ENCODE peak calls at places on chromosomes 13 and 19, in seven cellular contexts. One of them, this sample, is unnamed.

GRCh38 chr13:40129467-40129866 is 474.0 kb downstream of the COG6 start:
- DNase-seq in lower lobe of right lung: no peak
- DNase-seq in stimulated activated CD4-positive, alpha-beta T cell treated with anti-CD3 and anti-CD28 coated beads, Interleukin-12 subunit alpha, Interleukin-12 subunit beta, amount 100 ng/mL, for 4 hours: no peak
- DNase-seq in sigmoid colon: no peak
- DNase-seq in stimulated activated CD8-positive, alpha-beta memory T cell treated with anti-CD3 and anti-CD28 coated beads, Interleukin-4, amount 100 ng/mL, for 1 hour: no peak
- DNase-seq in tibial artery: no peak
- DNase-seq in AG04450: no peak
- DNase-seq in this sample: no peak

GRCh38 chr19:55133639-55134444 is 15.2 kb downstream of the TNNT1 start:
- DNase-seq in lower lobe of right lung: no peak
- DNase-seq in stimulated activated CD4-positive, alpha-beta T cell treated with anti-CD3 and anti-CD28 coated beads, Interleukin-12 subunit alpha, Interleukin-12 subunit beta, amount 100 ng/mL, for 4 hours: no peak
- DNase-seq in sigmoid colon: no peak
- DNase-seq in stimulated activated CD8-positive, alpha-beta memory T cell treated with anti-CD3 and anti-CD28 coated beads, Interleukin-4, amount 100 ng/mL, for 1 hour: no peak
- DNase-seq in tibial artery: no peak
- DNase-seq in AG04450: no peak
- DNase-seq in this sample: no peak

GRCh38 chr13:35891973-35892441 is 239.2 kb downstream of the DCLK1 start:
- DNase-seq in lower lobe of right lung: no peak
- DNase-seq in stimulated activated CD4-positive, alpha-beta T cell treated with anti-CD3 and anti-CD28 coated beads, Interleukin-12 subunit alpha, Interleukin-12 subunit beta, amount 100 ng/mL, for 4 hours: no peak
- DNase-seq in sigmoid colon: no peak
- DNase-seq in stimulated activated CD8-positive, alpha-beta memory T cell treated with anti-CD3 and anti-CD28 coated beads, Interleukin-4, amount 100 ng/mL, for 1 hour: no peak
- DNase-seq in tibial artery: no peak
- DNase-seq in AG04450: no peak
- DNase-seq in this sample: no peak

GRCh38 chr19:645912-646797 is 6.5 kb downstream of the FGF22 start:
- DNase-seq in lower lobe of right lung: no peak
- DNase-seq in stimulated activated CD4-positive, alpha-beta T cell treated with anti-CD3 and anti-CD28 coated beads, Interleukin-12 subunit alpha, Interleukin-12 subunit beta, amount 100 ng/mL, for 4 hours: no peak
- DNase-seq in sigmoid colon: no peak
- DNase-seq in stimulated activated CD8-positive, alpha-beta memory T cell treated with anti-CD3 and anti-CD28 coated beads, Interleukin-4, amount 100 ng/mL, for 1 hour: no peak
- DNase-seq in tibial artery: no peak
- DNase-seq in AG04450: no peak
- DNase-seq in this sample: no peak

GRCh38 chr13:103289661-103290060 is 223.4 kb upstream of the SLC10A2 start:
- DNase-seq in lower lobe of right lung: no peak
- DNase-seq in stimulated activated CD4-positive, alpha-beta T cell treated with anti-CD3 and anti-CD28 coated beads, Interleukin-12 subunit alpha, Interleukin-12 subunit beta, amount 100 ng/mL, for 4 hours: no peak
- DNase-seq in sigmoid colon: no peak
- DNase-seq in stimulated activated CD8-positive, alpha-beta memory T cell treated with anti-CD3 and anti-CD28 coated beads, Interleukin-4, amount 100 ng/mL, for 1 hour: no peak
- DNase-seq in tibial artery: no peak
- DNase-seq in AG04450: no peak
- DNase-seq in this sample: no peak

GRCh38 chr19:37902668-37903067 is 3.7 kb downstream of the WDR87 start:
- DNase-seq in lower lobe of right lung: peak
- DNase-seq in stimulated activated CD4-positive, alpha-beta T cell treated with anti-CD3 and anti-CD28 coated beads, Interleukin-12 subunit alpha, Interleukin-12 subunit beta, amount 100 ng/mL, for 4 hours: peak
- DNase-seq in sigmoid colon: peak
- DNase-seq in stimulated activated CD8-positive, alpha-beta memory T cell treated with anti-CD3 and anti-CD28 coated beads, Interleukin-4, amount 100 ng/mL, for 1 hour: peak
- DNase-seq in tibial artery: peak
- DNase-seq in AG04450: peak
- DNase-seq in this sample: peak

GRCh38 chr13:98752111-98752941 is at the start of gene SLC15A1:
- DNase-seq in lower lobe of right lung: no peak
- DNase-seq in stimulated activated CD4-positive, alpha-beta T cell treated with anti-CD3 and anti-CD28 coated beads, Interleukin-12 subunit alpha, Interleukin-12 subunit beta, amount 100 ng/mL, for 4 hours: no peak
- DNase-seq in sigmoid colon: no peak
- DNase-seq in stimulated activated CD8-positive, alpha-beta memory T cell treated with anti-CD3 and anti-CD28 coated beads, Interleukin-4, amount 100 ng/mL, for 1 hour: no peak
- DNase-seq in tibial artery: no peak
- DNase-seq in AG04450: no peak
- DNase-seq in this sample: peak

GRCh38 chr13:50844181-50844875 is 836 bp upstream of the DLEU7 start:
- DNase-seq in lower lobe of right lung: no peak
- DNase-seq in stimulated activated CD4-positive, alpha-beta T cell treated with anti-CD3 and anti-CD28 coated beads, Interleukin-12 subunit alpha, Interleukin-12 subunit beta, amount 100 ng/mL, for 4 hours: no peak
- DNase-seq in sigmoid colon: no peak
- DNase-seq in stimulated activated CD8-positive, alpha-beta memory T cell treated with anti-CD3 and anti-CD28 coated beads, Interleukin-4, amount 100 ng/mL, for 1 hour: no peak
- DNase-seq in tibial artery: no peak
- DNase-seq in AG04450: no peak
- DNase-seq in this sample: no peak

GRCh38 chr13:34623331-34623730 is 318.7 kb upstream of the NBEA start:
- DNase-seq in lower lobe of right lung: no peak
- DNase-seq in stimulated activated CD4-positive, alpha-beta T cell treated with anti-CD3 and anti-CD28 coated beads, Interleukin-12 subunit alpha, Interleukin-12 subunit beta, amount 100 ng/mL, for 4 hours: no peak
- DNase-seq in sigmoid colon: no peak
- DNase-seq in stimulated activated CD8-positive, alpha-beta memory T cell treated with anti-CD3 and anti-CD28 coated beads, Interleukin-4, amount 100 ng/mL, for 1 hour: no peak
- DNase-seq in tibial artery: no peak
- DNase-seq in AG04450: no peak
- DNase-seq in this sample: no peak

GRCh38 chr19:7788933-7789323 is 25.9 kb downstream of the CLEC4M start:
- DNase-seq in lower lobe of right lung: no peak
- DNase-seq in stimulated activated CD4-positive, alpha-beta T cell treated with anti-CD3 and anti-CD28 coated beads, Interleukin-12 subunit alpha, Interleukin-12 subunit beta, amount 100 ng/mL, for 4 hours: no peak
- DNase-seq in sigmoid colon: no peak
- DNase-seq in stimulated activated CD8-positive, alpha-beta memory T cell treated with anti-CD3 and anti-CD28 coated beads, Interleukin-4, amount 100 ng/mL, for 1 hour: no peak
- DNase-seq in tibial artery: no peak
- DNase-seq in AG04450: no peak
- DNase-seq in this sample: no peak

GRCh38 chr19:48900477-48901452 is 653 bp downstream of the NUCB1 start:
- DNase-seq in lower lobe of right lung: no peak
- DNase-seq in stimulated activated CD4-positive, alpha-beta T cell treated with anti-CD3 and anti-CD28 coated beads, Interleukin-12 subunit alpha, Interleukin-12 subunit beta, amount 100 ng/mL, for 4 hours: no peak
- DNase-seq in sigmoid colon: peak
- DNase-seq in stimulated activated CD8-positive, alpha-beta memory T cell treated with anti-CD3 and anti-CD28 coated beads, Interleukin-4, amount 100 ng/mL, for 1 hour: no peak
- DNase-seq in tibial artery: no peak
- DNase-seq in AG04450: no peak
- DNase-seq in this sample: no peak

GRCh38 chr13:33078268-33078667 is 62.0 kb downstream of the KL start:
- DNase-seq in lower lobe of right lung: no peak
- DNase-seq in stimulated activated CD4-positive, alpha-beta T cell treated with anti-CD3 and anti-CD28 coated beads, Interleukin-12 subunit alpha, Interleukin-12 subunit beta, amount 100 ng/mL, for 4 hours: no peak
- DNase-seq in sigmoid colon: no peak
- DNase-seq in stimulated activated CD8-positive, alpha-beta memory T cell treated with anti-CD3 and anti-CD28 coated beads, Interleukin-4, amount 100 ng/mL, for 1 hour: no peak
- DNase-seq in tibial artery: no peak
- DNase-seq in AG04450: no peak
- DNase-seq in this sample: no peak

GRCh38 chr19:49167857-49168409 is 10.3 kb downstream of the TRPM4 start:
- DNase-seq in lower lobe of right lung: no peak
- DNase-seq in stimulated activated CD4-positive, alpha-beta T cell treated with anti-CD3 and anti-CD28 coated beads, Interleukin-12 subunit alpha, Interleukin-12 subunit beta, amount 100 ng/mL, for 4 hours: no peak
- DNase-seq in sigmoid colon: no peak
- DNase-seq in stimulated activated CD8-positive, alpha-beta memory T cell treated with anti-CD3 and anti-CD28 coated beads, Interleukin-4, amount 100 ng/mL, for 1 hour: no peak
- DNase-seq in tibial artery: no peak
- DNase-seq in AG04450: no peak
- DNase-seq in this sample: no peak

GRCh38 chr19:55437410-55437809 is 5.7 kb downstream of the SHISA7 start:
- DNase-seq in lower lobe of right lung: peak
- DNase-seq in stimulated activated CD4-positive, alpha-beta T cell treated with anti-CD3 and anti-CD28 coated beads, Interleukin-12 subunit alpha, Interleukin-12 subunit beta, amount 100 ng/mL, for 4 hours: no peak
- DNase-seq in sigmoid colon: no peak
- DNase-seq in stimulated activated CD8-positive, alpha-beta memory T cell treated with anti-CD3 and anti-CD28 coated beads, Interleukin-4, amount 100 ng/mL, for 1 hour: no peak
- DNase-seq in tibial artery: no peak
- DNase-seq in AG04450: no peak
- DNase-seq in this sample: peak

GRCh38 chr19:42985588-42985987 is 40.7 kb downstream of the PSG11 start:
- DNase-seq in lower lobe of right lung: no peak
- DNase-seq in stimulated activated CD4-positive, alpha-beta T cell treated with anti-CD3 and anti-CD28 coated beads, Interleukin-12 subunit alpha, Interleukin-12 subunit beta, amount 100 ng/mL, for 4 hours: no peak
- DNase-seq in sigmoid colon: no peak
- DNase-seq in stimulated activated CD8-positive, alpha-beta memory T cell treated with anti-CD3 and anti-CD28 coated beads, Interleukin-4, amount 100 ng/mL, for 1 hour: no peak
- DNase-seq in tibial artery: no peak
- DNase-seq in AG04450: no peak
- DNase-seq in this sample: no peak

GRCh38 chr19:2982983-2983350 is 5.6 kb downstream of the TLE6 start:
- DNase-seq in lower lobe of right lung: peak
- DNase-seq in stimulated activated CD4-positive, alpha-beta T cell treated with anti-CD3 and anti-CD28 coated beads, Interleukin-12 subunit alpha, Interleukin-12 subunit beta, amount 100 ng/mL, for 4 hours: no peak
- DNase-seq in sigmoid colon: peak
- DNase-seq in stimulated activated CD8-positive, alpha-beta memory T cell treated with anti-CD3 and anti-CD28 coated beads, Interleukin-4, amount 100 ng/mL, for 1 hour: no peak
- DNase-seq in tibial artery: peak
- DNase-seq in AG04450: peak
- DNase-seq in this sample: no peak

GRCh38 chr13:24511824-24512207 is 762 bp downstream of the PARP4 start:
- DNase-seq in lower lobe of right lung: no peak
- DNase-seq in stimulated activated CD4-positive, alpha-beta T cell treated with anti-CD3 and anti-CD28 coated beads, Interleukin-12 subunit alpha, Interleukin-12 subunit beta, amount 100 ng/mL, for 4 hours: no peak
- DNase-seq in sigmoid colon: no peak
- DNase-seq in stimulated activated CD8-positive, alpha-beta memory T cell treated with anti-CD3 and anti-CD28 coated beads, Interleukin-4, amount 100 ng/mL, for 1 hour: no peak
- DNase-seq in tibial artery: no peak
- DNase-seq in AG04450: no peak
- DNase-seq in this sample: no peak

GRCh38 chr19:55097864-55098715 is 19.3 kb downstream of the PPP1R12C start:
- DNase-seq in lower lobe of right lung: peak
- DNase-seq in stimulated activated CD4-positive, alpha-beta T cell treated with anti-CD3 and anti-CD28 coated beads, Interleukin-12 subunit alpha, Interleukin-12 subunit beta, amount 100 ng/mL, for 4 hours: no peak
- DNase-seq in sigmoid colon: peak
- DNase-seq in stimulated activated CD8-positive, alpha-beta memory T cell treated with anti-CD3 and anti-CD28 coated beads, Interleukin-4, amount 100 ng/mL, for 1 hour: no peak
- DNase-seq in tibial artery: no peak
- DNase-seq in AG04450: no peak
- DNase-seq in this sample: no peak

GRCh38 chr19:42601811-42602443 is 7.2 kb upstream of the CEACAM8 start:
- DNase-seq in lower lobe of right lung: no peak
- DNase-seq in stimulated activated CD4-positive, alpha-beta T cell treated with anti-CD3 and anti-CD28 coated beads, Interleukin-12 subunit alpha, Interleukin-12 subunit beta, amount 100 ng/mL, for 4 hours: no peak
- DNase-seq in sigmoid colon: no peak
- DNase-seq in stimulated activated CD8-positive, alpha-beta memory T cell treated with anti-CD3 and anti-CD28 coated beads, Interleukin-4, amount 100 ng/mL, for 1 hour: no peak
- DNase-seq in tibial artery: no peak
- DNase-seq in AG04450: no peak
- DNase-seq in this sample: peak

GRCh38 chr19:16364231-16364865 is 39.7 kb downstream of the KLF2 start:
- DNase-seq in lower lobe of right lung: no peak
- DNase-seq in stimulated activated CD4-positive, alpha-beta T cell treated with anti-CD3 and anti-CD28 coated beads, Interleukin-12 subunit alpha, Interleukin-12 subunit beta, amount 100 ng/mL, for 4 hours: no peak
- DNase-seq in sigmoid colon: no peak
- DNase-seq in stimulated activated CD8-positive, alpha-beta memory T cell treated with anti-CD3 and anti-CD28 coated beads, Interleukin-4, amount 100 ng/mL, for 1 hour: no peak
- DNase-seq in tibial artery: no peak
- DNase-seq in AG04450: no peak
- DNase-seq in this sample: no peak

GRCh38 chr13:109610517-109610916 is 175.9 kb downstream of the IRS2 start:
- DNase-seq in lower lobe of right lung: peak
- DNase-seq in stimulated activated CD4-positive, alpha-beta T cell treated with anti-CD3 and anti-CD28 coated beads, Interleukin-12 subunit alpha, Interleukin-12 subunit beta, amount 100 ng/mL, for 4 hours: peak
- DNase-seq in sigmoid colon: peak
- DNase-seq in stimulated activated CD8-positive, alpha-beta memory T cell treated with anti-CD3 and anti-CD28 coated beads, Interleukin-4, amount 100 ng/mL, for 1 hour: no peak
- DNase-seq in tibial artery: no peak
- DNase-seq in AG04450: no peak
- DNase-seq in this sample: no peak

GRCh38 chr13:23871616-23872220 is 17.5 kb downstream of the MIPEP start:
- DNase-seq in lower lobe of right lung: no peak
- DNase-seq in stimulated activated CD4-positive, alpha-beta T cell treated with anti-CD3 and anti-CD28 coated beads, Interleukin-12 subunit alpha, Interleukin-12 subunit beta, amount 100 ng/mL, for 4 hours: no peak
- DNase-seq in sigmoid colon: no peak
- DNase-seq in stimulated activated CD8-positive, alpha-beta memory T cell treated with anti-CD3 and anti-CD28 coated beads, Interleukin-4, amount 100 ng/mL, for 1 hour: no peak
- DNase-seq in tibial artery: no peak
- DNase-seq in AG04450: no peak
- DNase-seq in this sample: no peak

GRCh38 chr13:113458218-113459065 is 5.2 kb upstream of the ADPRHL1 start:
- DNase-seq in lower lobe of right lung: no peak
- DNase-seq in stimulated activated CD4-positive, alpha-beta T cell treated with anti-CD3 and anti-CD28 coated beads, Interleukin-12 subunit alpha, Interleukin-12 subunit beta, amount 100 ng/mL, for 4 hours: no peak
- DNase-seq in sigmoid colon: peak
- DNase-seq in stimulated activated CD8-positive, alpha-beta memory T cell treated with anti-CD3 and anti-CD28 coated beads, Interleukin-4, amount 100 ng/mL, for 1 hour: no peak
- DNase-seq in tibial artery: no peak
- DNase-seq in AG04450: peak
- DNase-seq in this sample: no peak

GRCh38 chr19:681029-681626 is 4.9 kb downstream of the FSTL3 start:
- DNase-seq in lower lobe of right lung: peak
- DNase-seq in stimulated activated CD4-positive, alpha-beta T cell treated with anti-CD3 and anti-CD28 coated beads, Interleukin-12 subunit alpha, Interleukin-12 subunit beta, amount 100 ng/mL, for 4 hours: peak
- DNase-seq in sigmoid colon: peak
- DNase-seq in stimulated activated CD8-positive, alpha-beta memory T cell treated with anti-CD3 and anti-CD28 coated beads, Interleukin-4, amount 100 ng/mL, for 1 hour: no peak
- DNase-seq in tibial artery: no peak
- DNase-seq in AG04450: no peak
- DNase-seq in this sample: no peak

GRCh38 chr13:110716235-110716505 is 2.7 kb downstream of the ING1 start:
- DNase-seq in lower lobe of right lung: peak
- DNase-seq in stimulated activated CD4-positive, alpha-beta T cell treated with anti-CD3 and anti-CD28 coated beads, Interleukin-12 subunit alpha, Interleukin-12 subunit beta, amount 100 ng/mL, for 4 hours: no peak
- DNase-seq in sigmoid colon: peak
- DNase-seq in stimulated activated CD8-positive, alpha-beta memory T cell treated with anti-CD3 and anti-CD28 coated beads, Interleukin-4, amount 100 ng/mL, for 1 hour: no peak
- DNase-seq in tibial artery: peak
- DNase-seq in AG04450: no peak
- DNase-seq in this sample: no peak